ENCODE peak calls at places on chromosomes 4 and X, in five cellular contexts. C is iris pigment epithelial cell; M is astrocyte of the spinal cord; Y is tibial artery; A is activated naive CD8-positive, alpha-beta T cell treated with anti-CD3 and anti-CD28 coated beads, Interleukin-2, amount 50 U/mL, for 24 hours. Z is an unnamed sample.

GRCh38 chr4:26067035-26067434 is 153.0 kb downstream of the SMIM20 start:
- DNase-seq in C (no peak), M (no peak), Y (no peak), A (no peak), Z (no peak)

GRCh38 chr4:46994007-46994405 is 625 bp upstream of the GABRA4 start:
- DNase-seq in C (no peak), M (no peak), Y (no peak), A (no peak), Z (no peak)

GRCh38 chrX:13177921-13178320 is 133.5 kb upstream of the FAM9C start:
- DNase-seq in C (no peak), M (no peak), Y (no peak), A (no peak), Z (no peak)

GRCh38 chr4:176492648-176493302 is 173.0 kb downstream of the SPCS3 start:
- DNase-seq in C (peak), M (no peak), Y (no peak), A (no peak), Z (no peak)

GRCh38 chr4:48725414-48725813 is 54.7 kb downstream of the FRYL start:
- DNase-seq in C (no peak), M (no peak), Y (no peak), A (no peak), Z (no peak)

GRCh38 chr4:38306482-38307071 is 346.4 kb downstream of the PTTG2 start:
- DNase-seq in C (no peak), M (no peak), Y (no peak), A (no peak), Z (no peak)

GRCh38 chr4:114208747-114209146 is 229.3 kb upstream of the ARSJ start:
- DNase-seq in C (peak), M (peak), Y (no peak), A (no peak), Z (no peak)

GRCh38 chrX:129525162-129525561 is 1.9 kb upstream of the SMARCA1 start:
- DNase-seq in C (no peak), M (no peak), Y (no peak), A (no peak), Z (no peak)

GRCh38 chr4:102321260-102321991 is 23.9 kb downstream of the SLC39A8 start:
- DNase-seq in C (no peak), M (no peak), Y (no peak), A (peak), Z (no peak)

GRCh38 chr4:1856071-1856919 is at the start of gene LETM1:
- DNase-seq in C (peak), M (peak), Y (peak), A (peak), Z (peak)

GRCh38 chr4:179307297-179308136 is 1865.3 kb upstream of the AGA start:
- DNase-seq in C (peak), M (peak), Y (no peak), A (peak), Z (peak)

GRCh38 chrX:15956684-15957083 is 102.1 kb upstream of the AP1S2 start:
- DNase-seq in C (peak), M (peak), Y (no peak), A (no peak), Z (no peak)

GRCh38 chrX:115560978-115561604 is at the start of gene PLS3:
- DNase-seq in C (peak), M (peak), Y (peak), A (peak), Z (no peak)

GRCh38 chrX:121254336-121254735 is 206.9 kb downstream of the GLUD2 start:
- DNase-seq in C (peak), M (no peak), Y (no peak), A (no peak), Z (no peak)

GRCh38 chrX:12441376-12442128 is 303.3 kb downstream of the FRMPD4 start:
- DNase-seq in C (peak), M (peak), Y (no peak), A (no peak), Z (no peak)

GRCh38 chrX:138006176-138006575 is 440.2 kb downstream of the ZIC3 start:
- DNase-seq in C (no peak), M (no peak), Y (no peak), A (no peak), Z (no peak)

GRCh38 chrX:71629467-71629866 is 11.2 kb upstream of the CXCR3 start:
- DNase-seq in C (no peak), M (no peak), Y (no peak), A (no peak), Z (no peak)

GRCh38 chr4:107737470-107737869 is 17.4 kb upstream of the PAPSS1 start:
- DNase-seq in C (no peak), M (no peak), Y (no peak), A (no peak), Z (no peak)

GRCh38 chr4:82043809-82044137 is 330.0 kb downstream of the HNRNPD start:
- DNase-seq in C (no peak), M (no peak), Y (no peak), A (peak), Z (no peak)

GRCh38 chr4:188826393-188826792 is 687.2 kb downstream of the TRIML1 start:
- DNase-seq in C (no peak), M (no peak), Y (no peak), A (no peak), Z (no peak)

GRCh38 chr4:152735302-152735917 is 44.1 kb downstream of the TIGD4 start:
- DNase-seq in C (peak), M (peak), Y (no peak), A (no peak), Z (no peak)

GRCh38 chr4:39574946-39575345 is 47.7 kb upstream of the UGDH start:
- DNase-seq in C (peak), M (no peak), Y (no peak), A (no peak), Z (no peak)

GRCh38 chrX:40415675-40416074 is 165.1 kb upstream of the ATP6AP2 start:
- DNase-seq in C (no peak), M (no peak), Y (no peak), A (no peak), Z (no peak)

GRCh38 chrX:17361620-17362019 is 13.4 kb upstream of the NHS start:
- DNase-seq in C (no peak), M (no peak), Y (no peak), A (peak), Z (no peak)

GRCh38 chr4:180009316-180009715 is 2233.9 kb upstream of the TENM3 start:
- DNase-seq in C (no peak), M (no peak), Y (no peak), A (no peak), Z (no peak)

GRCh38 chr4:166324321-166324720 is 451.3 kb downstream of the TLL1 start:
- DNase-seq in C (peak), M (peak), Y (no peak), A (no peak), Z (peak)

GRCh38 chrX:41085883-41086626 is 810 bp downstream of the USP9X start:
- DNase-seq in C (peak), M (peak), Y (peak), A (peak), Z (peak)

GRCh38 chr4:186445040-186445439 is 110.3 kb downstream of the MTNR1A start:
- DNase-seq in C (no peak), M (no peak), Y (no peak), A (no peak), Z (no peak)

GRCh38 chr4:147596976-147597375 is 20.2 kb upstream of the TMEM184C start:
- DNase-seq in C (peak), M (peak), Y (no peak), A (no peak), Z (no peak)

GRCh38 chr4:93660036-93660435 is 168.5 kb upstream of the ATOH1 start:
- DNase-seq in C (no peak), M (no peak), Y (no peak), A (no peak), Z (no peak)

GRCh38 chr4:108730579-108730978 is 32.3 kb downstream of the ETNPPL start:
- DNase-seq in C (no peak), M (no peak), Y (no peak), A (no peak), Z (no peak)

GRCh38 chrX:46294234-46294633 is 251.0 kb downstream of the ZNF674 start:
- DNase-seq in C (peak), M (peak), Y (no peak), A (no peak), Z (no peak)